ENCODE peak calls at places on chromosome 16, in five cellular contexts. Z is upper lobe of left lung, H is amniotic stem cell, W is HL-60, M is sigmoid colon. O is an unnamed sample.

GRCh38 chr16:50430076-50430475 is 61.3 kb upstream of the BRD7 start:
- DNase-seq in Z (no peak), H (no peak), W (no peak), M (no peak), O (no peak)

GRCh38 chr16:24257965-24258364 is 1.8 kb downstream of the CACNG3 start:
- DNase-seq in Z (no peak), H (no peak), W (no peak), M (no peak), O (no peak)

GRCh38 chr16:21603920-21604319 is 4.5 kb downstream of the METTL9 start:
- DNase-seq in Z (no peak), H (no peak), W (no peak), M (no peak), O (no peak)

GRCh38 chr16:86971251-86971650 is 345.9 kb downstream of the C16orf95 start:
- DNase-seq in Z (no peak), H (no peak), W (no peak), M (no peak), O (no peak)

GRCh38 chr16:30985401-30986128 is 558 bp downstream of the HSD3B7 start:
- DNase-seq in Z (peak), H (no peak), W (no peak), M (no peak), O (no peak)

GRCh38 chr16:83420206-83420760 is 387.5 kb upstream of the HSBP1 start:
- DNase-seq in Z (no peak), H (peak), W (no peak), M (no peak), O (no peak)

GRCh38 chr16:21060027-21060510 is 90.6 kb downstream of the DNAH3 start:
- DNase-seq in Z (no peak), H (no peak), W (no peak), M (peak), O (no peak)

GRCh38 chr16:84379008-84379730 is 10.8 kb downstream of the ATP2C2 start:
- DNase-seq in Z (peak), H (no peak), W (no peak), M (no peak), O (no peak)

GRCh38 chr16:10338426-10338825 is 47.4 kb upstream of the ATF7IP2 start:
- DNase-seq in Z (no peak), H (no peak), W (no peak), M (peak), O (no peak)

GRCh38 chr16:75317101-75317522 is 65.7 kb upstream of the BCAR1 start:
- DNase-seq in Z (no peak), H (no peak), W (no peak), M (no peak), O (no peak)

GRCh38 chr16:89395150-89396142 is 94.9 kb downstream of the ANKRD11 start:
- DNase-seq in Z (peak), H (peak), W (no peak), M (peak), O (no peak)

GRCh38 chr16:47777191-47777590 is 316.1 kb downstream of the PHKB start:
- DNase-seq in Z (no peak), H (no peak), W (no peak), M (no peak), O (no peak)

GRCh38 chr16:9123871-9124270 is 32.4 kb downstream of the HAPSTR1 start:
- DNase-seq in Z (peak), H (no peak), W (no peak), M (peak), O (no peak)

GRCh38 chr16:68732068-68732680 is 4.9 kb upstream of the CDH1 start:
- DNase-seq in Z (peak), H (no peak), W (no peak), M (no peak), O (no peak)

GRCh38 chr16:7964717-7965116 is 625.6 kb downstream of the TMEM114 start:
- DNase-seq in Z (no peak), H (no peak), W (no peak), M (no peak), O (no peak)

GRCh38 chr16:72092832-72093447 is 480 bp downstream of the TXNL4B start:
- DNase-seq in Z (no peak), H (no peak), W (no peak), M (no peak), O (no peak)

GRCh38 chr16:22325598-22326368 is 28.6 kb downstream of the POLR3E start:
- DNase-seq in Z (no peak), H (no peak), W (no peak), M (no peak), O (no peak)

GRCh38 chr16:79801550-79802090 is 201.1 kb upstream of the MAF start:
- DNase-seq in Z (no peak), H (no peak), W (no peak), M (no peak), O (no peak)

GRCh38 chr16:29154676-29155121 is 169.8 kb downstream of the LAT start:
- DNase-seq in Z (no peak), H (no peak), W (no peak), M (no peak), O (no peak)

GRCh38 chr16:19338335-19338734 is 52.8 kb downstream of the CLEC19A start:
- DNase-seq in Z (no peak), H (no peak), W (no peak), M (no peak), O (no peak)

GRCh38 chr16:60419859-60420258 is 1616.4 kb downstream of the CDH8 start:
- DNase-seq in Z (no peak), H (no peak), W (no peak), M (no peak), O (no peak)

GRCh38 chr16:9072806-9073341 is 18.6 kb upstream of the HAPSTR1 start:
- DNase-seq in Z (no peak), H (no peak), W (no peak), M (no peak), O (no peak)

GRCh38 chr16:9154576-9155410 is 63.3 kb downstream of the HAPSTR1 start:
- DNase-seq in Z (no peak), H (no peak), W (no peak), M (no peak), O (no peak)

GRCh38 chr16:30470170-30470512 is 2.4 kb upstream of the ITGAL start:
- DNase-seq in Z (no peak), H (no peak), W (no peak), M (no peak), O (no peak)

GRCh38 chr16:78490431-78490830 is 391.0 kb downstream of the WWOX start:
- DNase-seq in Z (no peak), H (no peak), W (no peak), M (no peak), O (no peak)

GRCh38 chr16:55685973-55686372 is 30.2 kb downstream of the SLC6A2 start:
- DNase-seq in Z (no peak), H (no peak), W (no peak), M (no peak), O (no peak)

GRCh38 chr16:9003763-9004162 is 40.1 kb upstream of the USP7 start:
- DNase-seq in Z (no peak), H (no peak), W (no peak), M (no peak), O (no peak)

GRCh38 chr16:27973678-27974077 is 89.8 kb downstream of the GSG1L start:
- DNase-seq in Z (no peak), H (no peak), W (no peak), M (peak), O (no peak)

GRCh38 chr16:67460961-67461360 is 20.0 kb downstream of the ATP6V0D1 start:
- DNase-seq in Z (no peak), H (no peak), W (no peak), M (no peak), O (no peak)

GRCh38 chr16:23071202-23072083 is 77.8 kb downstream of the USP31 start:
- DNase-seq in Z (no peak), H (no peak), W (no peak), M (no peak), O (no peak)

GRCh38 chr16:1613240-1613639 is 1.1 kb downstream of the CRAMP1 start:
- DNase-seq in Z (no peak), H (no peak), W (no peak), M (no peak), O (no peak)

GRCh38 chr16:84144301-84144858 is 597 bp downstream of the HSDL1 start:
- DNase-seq in Z (peak), H (no peak), W (no peak), M (no peak), O (no peak)

GRCh38 chr16:54927125-54928015 is 3.3 kb upstream of the IRX5 start:
- DNase-seq in Z (no peak), H (no peak), W (no peak), M (no peak), O (no peak)